ENCODE peak calls at places on chromosome 10, in six cellular contexts. V, N, Y, Z, C and D are unnamed samples.

GRCh38 chr10:67665491-67665890 is 30.5 kb downstream of the CTNNA3 start:
- DNase-seq in V (peak), N (no peak), Y (no peak), Z (no peak), C (peak), D (no peak)

GRCh38 chr10:103666109-103666508 is 172.6 kb downstream of the NEURL1 start:
- DNase-seq in V (peak), N (peak), Y (no peak), Z (peak), C (peak), D (peak)

GRCh38 chr10:48252354-48252650 is 22.2 kb downstream of the FRMPD2 start:
- DNase-seq in V (no peak), N (no peak), Y (no peak), Z (no peak), C (no peak), D (no peak)

GRCh38 chr10:105718207-105718995 is 1077.3 kb downstream of the SORCS3 start:
- DNase-seq in V (no peak), N (no peak), Y (no peak), Z (no peak), C (no peak), D (no peak)

GRCh38 chr10:23994459-23995046 is 214.4 kb upstream of the KIAA1217 start:
- DNase-seq in V (peak), N (peak), Y (peak), Z (peak), C (peak), D (peak)

GRCh38 chr10:6176691-6177231 is 26.0 kb upstream of the PFKFB3 start:
- DNase-seq in V (peak), N (no peak), Y (no peak), Z (peak), C (no peak), D (peak)

GRCh38 chr10:124626759-124627380 is 117.3 kb downstream of the FAM53B start:
- DNase-seq in V (peak), N (peak), Y (no peak), Z (no peak), C (no peak), D (no peak)

GRCh38 chr10:98361131-98361633 is 53.8 kb downstream of the PYROXD2 start:
- DNase-seq in V (no peak), N (peak), Y (no peak), Z (no peak), C (peak), D (peak)

GRCh38 chr10:43237631-43238446 is 29.0 kb downstream of the RASGEF1A start:
- DNase-seq in V (no peak), N (no peak), Y (no peak), Z (no peak), C (no peak), D (no peak)

GRCh38 chr10:114684085-114684821 is 26.2 kb upstream of the ABLIM1 start:
- DNase-seq in V (peak), N (peak), Y (no peak), Z (peak), C (no peak), D (peak)

GRCh38 chr10:96614515-96614914 is 27.7 kb upstream of the TM9SF3 start:
- DNase-seq in V (peak), N (peak), Y (no peak), Z (peak), C (peak), D (peak)

GRCh38 chr10:69086131-69086530 is 1.8 kb upstream of the SRGN start:
- DNase-seq in V (no peak), N (no peak), Y (no peak), Z (no peak), C (peak), D (peak)

GRCh38 chr10:69645751-69646687 is 16.0 kb downstream of the FAM241B start:
- DNase-seq in V (no peak), N (no peak), Y (peak), Z (peak), C (peak), D (no peak)

GRCh38 chr10:46530249-46531186 is 25.9 kb downstream of the GPRIN2 start:
- DNase-seq in V (no peak), N (no peak), Y (no peak), Z (no peak), C (peak), D (peak)

GRCh38 chr10:23172846-23173548 is 19.1 kb upstream of the PTF1A start:
- DNase-seq in V (no peak), N (no peak), Y (no peak), Z (peak), C (peak), D (no peak)

GRCh38 chr10:106705576-106706526 is 458.7 kb downstream of the SORCS1 start:
- DNase-seq in V (peak), N (peak), Y (peak), Z (peak), C (peak), D (peak)

GRCh38 chr10:7161484-7162283 is 249.2 kb downstream of the SFMBT2 start:
- DNase-seq in V (no peak), N (no peak), Y (no peak), Z (no peak), C (no peak), D (no peak)

GRCh38 chr10:44369851-44370250 is 15.0 kb downstream of the CXCL12 start:
- DNase-seq in V (no peak), N (no peak), Y (no peak), Z (no peak), C (no peak), D (peak)

GRCh38 chr10:129467346-129468119 is 492 bp downstream of the MGMT start:
- DNase-seq in V (no peak), N (peak), Y (no peak), Z (no peak), C (no peak), D (peak)

GRCh38 chr10:80357000-80357803 is 621 bp downstream of the DYDC2 start:
- DNase-seq in V (no peak), N (no peak), Y (peak), Z (peak), C (peak), D (no peak)

GRCh38 chr10:101066890-101067355 is 5.1 kb downstream of the KAZALD1 start:
- DNase-seq in V (no peak), N (peak), Y (no peak), Z (peak), C (no peak), D (peak)

GRCh38 chr10:131845505-131846223 is 55.1 kb upstream of the PPP2R2D start:
- DNase-seq in V (no peak), N (no peak), Y (no peak), Z (no peak), C (no peak), D (no peak)

GRCh38 chr10:133458710-133459453 is 5.1 kb downstream of the SCART1 start:
- DNase-seq in V (no peak), N (no peak), Y (no peak), Z (no peak), C (no peak), D (peak)

GRCh38 chr10:78362406-78363022 is 328.9 kb downstream of the RPS24 start:
- DNase-seq in V (peak), N (no peak), Y (no peak), Z (no peak), C (peak), D (peak)

GRCh38 chr10:29689001-29689400 is 54.2 kb upstream of the SVIL start:
- DNase-seq in V (peak), N (no peak), Y (no peak), Z (no peak), C (no peak), D (peak)
- H3K9ac ChIP-seq in V (no peak), N (no peak), Y (no peak), Z (peak), C (no peak), D (no peak)

GRCh38 chr10:33813871-33814270 is 479.4 kb upstream of the NRP1 start:
- DNase-seq in V (no peak), N (no peak), Y (no peak), Z (no peak), C (no peak), D (no peak)
- H3K9ac ChIP-seq in V (no peak), N (no peak), Y (no peak), Z (no peak), C (no peak), D (no peak)

GRCh38 chr10:110008518-110009339 is 945 bp downstream of the ADD3 start:
- DNase-seq in V (peak), N (peak), Y (peak), Z (peak), C (peak), D (peak)

GRCh38 chr10:110006358-110007170 is 1.2 kb upstream of the ADD3 start:
- DNase-seq in V (no peak), N (peak), Y (peak), Z (peak), C (peak), D (peak)

GRCh38 chr10:110005716-110006115 is 2.1 kb upstream of the ADD3 start:
- DNase-seq in V (no peak), N (peak), Y (no peak), Z (peak), C (peak), D (peak)

GRCh38 chr10:110007701-110008517 is at the start of gene ADD3:
- DNase-seq in V (peak), N (peak), Y (peak), Z (peak), C (peak), D (peak)

GRCh38 chr10:110007171-110007700 is 548 bp upstream of the ADD3 start:
- DNase-seq in V (no peak), N (peak), Y (no peak), Z (no peak), C (peak), D (peak)
- H3K9ac ChIP-seq in V (no peak), N (peak), Y (peak), Z (peak), C (peak), D (peak)

GRCh38 chr10:52923520-52923919 is 150.9 kb upstream of the MBL2 start:
- DNase-seq in V (no peak), N (no peak), Y (no peak), Z (no peak), C (peak), D (no peak)
- H3K9ac ChIP-seq in V (no peak), N (no peak), Y (no peak), Z (no peak), C (no peak), D (no peak)

GRCh38 chr10:1360011-1360580 is 303.9 kb downstream of the WDR37 start:
- DNase-seq in V (no peak), N (no peak), Y (peak), Z (peak), C (peak), D (no peak)
- H3K9ac ChIP-seq in V (no peak), N (no peak), Y (no peak), Z (no peak), C (peak), D (no peak)

GRCh38 chr10:12710157-12710556 is 291.4 kb downstream of the CCDC3 start:
- DNase-seq in V (no peak), N (no peak), Y (no peak), Z (no peak), C (no peak), D (no peak)
- H3K9ac ChIP-seq in V (peak), N (no peak), Y (no peak), Z (peak), C (no peak), D (peak)

DNA sequence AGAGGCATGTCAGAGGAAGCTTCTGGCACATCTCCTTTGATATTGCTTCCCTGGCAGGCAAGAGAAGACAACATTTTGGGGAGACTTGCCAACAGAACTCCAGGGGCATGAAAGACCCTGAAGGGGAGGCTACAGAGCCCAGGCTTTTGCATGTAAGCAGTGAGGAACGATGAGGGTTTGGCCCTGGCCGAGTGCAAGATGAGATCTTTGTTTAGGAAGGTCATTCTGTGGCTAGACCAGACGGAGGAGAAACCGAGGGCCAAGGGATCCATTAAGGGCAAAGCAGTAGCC is 3.8 kb downstream of the SVIL start:
- DNase-seq in V (no peak), N (no peak), Y (no peak), Z (no peak), C (no peak), D (no peak)
- H3K9ac ChIP-seq in V (peak), N (no peak), Y (no peak), Z (no peak), C (no peak), D (no peak)

DNA sequence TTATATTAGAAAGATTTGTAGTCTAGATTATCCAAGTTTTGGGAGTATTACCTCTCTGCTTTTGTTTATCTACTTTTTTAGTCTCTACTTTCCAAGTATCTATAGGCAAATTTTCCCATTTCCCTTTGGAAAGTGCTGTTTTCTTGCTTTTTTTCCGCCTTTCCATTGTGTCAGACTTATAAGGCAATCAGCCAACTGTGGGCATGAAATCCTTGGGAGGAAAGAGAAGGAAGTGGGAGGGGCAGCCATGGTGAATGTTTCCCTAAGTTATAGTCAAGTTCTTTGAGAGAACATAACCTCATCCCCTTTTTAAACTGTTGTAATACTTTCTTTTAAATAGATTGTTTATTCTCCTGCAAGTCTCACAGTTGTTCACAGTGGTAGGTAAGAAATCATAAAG is 52.6 kb downstream of the PTEN start:
- DNase-seq in V (no peak), N (no peak), Y (no peak), Z (no peak), C (peak), D (peak)
- H3K9ac ChIP-seq in V (no peak), N (no peak), Y (no peak), Z (no peak), C (no peak), D (no peak)

DNA sequence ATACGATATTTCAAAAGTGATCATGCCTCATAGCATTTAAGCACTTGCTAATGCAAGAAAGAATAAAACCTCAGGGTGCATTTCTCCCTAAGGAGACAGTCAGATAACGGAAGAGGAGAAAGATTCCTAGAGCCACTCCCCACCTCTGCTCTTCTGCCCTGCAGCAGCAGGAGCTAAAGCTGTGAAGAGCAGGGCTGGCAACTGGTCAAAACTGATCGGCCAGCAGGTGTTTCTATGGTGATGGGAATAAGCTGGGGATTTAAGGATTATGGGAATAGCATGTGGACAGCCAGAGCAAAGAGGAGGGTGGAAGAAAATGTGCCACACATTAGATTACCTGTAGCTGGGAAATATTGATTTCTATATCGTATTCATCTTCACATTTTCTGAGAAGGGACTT is 269.0 kb upstream of the PFKP start:
- DNase-seq in V (no peak), N (no peak), Y (peak), Z (no peak), C (peak), D (no peak)
- H3K9ac ChIP-seq in V (no peak), N (no peak), Y (no peak), Z (no peak), C (no peak), D (no peak)